ENCODE peak calls at places on chromosome 12, in four cellular contexts. R is HepG2, C is GM12878, W is K562. O is an unnamed sample.
A peak's percentile ranks its signal among the peaks of the same experiment; 100 is the strongest.

GRCh38 chr12:115871714-115872113 is 405.8 kb downstream of the MED13L start:
- DNase-seq in R (peak; percentile 45), C (no peak), W (peak; percentile 33), O (peak; percentile 67)

GRCh38 chr12:45587042-45587441 is 142.5 kb upstream of the ARID2 start:
- DNase-seq in R (no peak), C (no peak), W (no peak), O (no peak)

GRCh38 chr12:67202344-67203012 is 66.7 kb upstream of the CAND1 start:
- DNase-seq in R (no peak), C (peak; percentile 11), W (no peak), O (no peak)

GRCh38 chr12:121786441-121786825 is 7.1 kb downstream of the RHOF start:
- DNase-seq in R (peak; percentile 68), C (no peak), W (no peak), O (no peak)

GRCh38 chr12:22474970-22475720 is 69.2 kb downstream of the C2CD5 start:
- DNase-seq in R (no peak), C (no peak), W (no peak), O (no peak)

GRCh38 chr12:93519859-93520258 is 52.5 kb downstream of the MRPL42 start:
- DNase-seq in R (no peak), C (no peak), W (no peak), O (no peak)

GRCh38 chr12:53694746-53695145 is 18.9 kb upstream of the ATP5MC2 start:
- DNase-seq in R (no peak), C (no peak), W (no peak), O (no peak)

GRCh38 chr12:1465990-1466389 is 128.4 kb downstream of the FBXL14 start:
- DNase-seq in R (no peak), C (no peak), W (no peak), O (no peak)

GRCh38 chr12:78878447-78878846 is 13.9 kb downstream of the SYT1 start:
- DNase-seq in R (no peak), C (no peak), W (no peak), O (no peak)

GRCh38 chr12:103571286-103571685 is 15.8 kb upstream of the STAB2 start:
- DNase-seq in R (peak; percentile 16), C (no peak), W (no peak), O (peak; percentile 21)

GRCh38 chr12:66035289-66035961 is 95.1 kb downstream of the LLPH start:
- DNase-seq in R (peak; percentile 42), C (no peak), W (peak; percentile 34), O (no peak)

GRCh38 chr12:109544955-109545531 is 28.3 kb downstream of the MMAB start:
- DNase-seq in R (no peak), C (no peak), W (no peak), O (no peak)

GRCh38 chr12:26938660-26939185 is 453 bp downstream of the FGFR1OP2 start:
- DNase-seq in R (peak; percentile 35), C (no peak), W (no peak), O (peak; percentile 13)

GRCh38 chr12:59737725-59738463 is 142.1 kb downstream of the SLC16A7 start:
- DNase-seq in R (no peak), C (no peak), W (no peak), O (no peak)

GRCh38 chr12:130965668-130966067 is 12.0 kb downstream of the ADGRD1 start:
- DNase-seq in R (no peak), C (no peak), W (no peak), O (no peak)

GRCh38 chr12:131104464-131105350 is 151.0 kb downstream of the ADGRD1 start:
- DNase-seq in R (peak; percentile 50), C (no peak), W (peak; percentile 89), O (peak; percentile 85)

GRCh38 chr12:52415870-52416750 is 10.0 kb upstream of the KRT82 start:
- DNase-seq in R (no peak), C (no peak), W (no peak), O (no peak)

GRCh38 chr12:26032719-26033241 is 74.3 kb downstream of the RASSF8 start:
- DNase-seq in R (no peak), C (no peak), W (no peak), O (no peak)

GRCh38 chr12:9341260-9341585 is 133.0 kb upstream of the PZP start:
- DNase-seq in R (no peak), C (no peak), W (no peak), O (no peak)

GRCh38 chr12:105462841-105463240 is 132.3 kb downstream of the C12orf75 start:
- DNase-seq in R (no peak), C (no peak), W (no peak), O (no peak)

GRCh38 chr12:105464426-105464825 is 133.9 kb downstream of the C12orf75 start:
- DNase-seq in R (no peak), C (no peak), W (no peak), O (no peak)

GRCh38 chr12:105459760-105460325 is 129.4 kb downstream of the C12orf75 start:
- DNase-seq in R (no peak), C (no peak), W (no peak), O (no peak)

GRCh38 chr12:105462336-105462735 is 131.8 kb downstream of the C12orf75 start:
- DNase-seq in R (no peak), C (no peak), W (no peak), O (no peak)

GRCh38 chr12:105461276-105461975 is 130.9 kb downstream of the C12orf75 start:
- DNase-seq in R (no peak), C (no peak), W (no peak), O (no peak)
- TF ChIP-seq SP1 in R (no peak), C (no peak), W (no peak), O (no peak)

DNA sequence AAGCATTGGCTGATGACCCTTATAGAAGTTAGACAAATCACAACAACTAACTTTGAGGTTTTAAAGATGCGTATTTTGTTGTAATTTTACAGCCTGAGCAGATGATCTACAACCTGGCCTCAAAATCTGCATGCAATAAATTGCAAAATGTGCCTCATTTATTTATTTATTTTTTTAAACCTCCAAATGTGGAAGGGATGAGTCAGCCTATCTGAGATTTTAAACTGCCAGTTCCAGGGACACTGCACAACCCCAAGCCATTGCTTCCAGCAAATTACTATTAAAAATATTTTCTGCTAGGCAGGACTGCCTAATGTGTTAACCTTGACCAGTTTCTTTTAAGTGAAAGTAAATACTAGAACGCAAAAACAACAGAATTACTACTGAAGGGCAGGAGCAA is 96.2 kb upstream of the NAV3 start:
- DNase-seq in R (no peak), C (no peak), W (no peak), O (no peak)
- TF ChIP-seq TARDBP in R (no peak), C (no peak), W (no peak), O (no peak)

DNA sequence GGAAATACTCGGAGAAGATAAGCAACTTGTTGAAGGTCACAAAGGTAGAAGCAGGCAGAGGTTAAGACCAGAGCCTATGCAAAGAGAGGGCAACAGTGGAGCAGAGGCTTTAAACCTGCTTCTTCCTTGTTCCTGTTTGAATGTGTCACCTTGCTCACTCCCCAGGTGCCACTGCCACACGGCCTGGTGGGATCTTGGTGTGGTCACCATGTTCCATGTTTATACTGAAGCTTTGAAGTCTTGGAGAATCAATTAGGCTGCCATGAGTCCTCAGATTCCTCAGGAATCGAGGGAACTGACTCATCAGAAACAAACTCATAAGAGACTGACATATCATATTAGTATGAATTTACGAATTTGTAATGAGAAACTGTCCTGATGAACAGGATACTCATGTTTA is 46.8 kb downstream of the IQSEC3 start:
- DNase-seq in R (no peak), C (no peak), W (no peak), O (no peak)
- TF ChIP-seq BHLHE40 in R (no peak), C (no peak), W (no peak), O (no peak)

GRCh38 chr12:106978035-106978800 is 8.7 kb downstream of the MTERF2 start:
- DNase-seq in R (peak; percentile 31), C (no peak), W (peak; percentile 83), O (no peak)
- TF ChIP-seq SP1 in R (no peak), C (no peak), W (no peak), O (no peak)

GRCh38 chr12:55019784-55020183 is at the start of gene NEUROD4:
- DNase-seq in R (peak; percentile 30), C (no peak), W (peak; percentile 73), O (peak; percentile 71)
- TF ChIP-seq TARDBP in R (no peak), C (no peak), W (no peak), O (no peak)

DNA sequence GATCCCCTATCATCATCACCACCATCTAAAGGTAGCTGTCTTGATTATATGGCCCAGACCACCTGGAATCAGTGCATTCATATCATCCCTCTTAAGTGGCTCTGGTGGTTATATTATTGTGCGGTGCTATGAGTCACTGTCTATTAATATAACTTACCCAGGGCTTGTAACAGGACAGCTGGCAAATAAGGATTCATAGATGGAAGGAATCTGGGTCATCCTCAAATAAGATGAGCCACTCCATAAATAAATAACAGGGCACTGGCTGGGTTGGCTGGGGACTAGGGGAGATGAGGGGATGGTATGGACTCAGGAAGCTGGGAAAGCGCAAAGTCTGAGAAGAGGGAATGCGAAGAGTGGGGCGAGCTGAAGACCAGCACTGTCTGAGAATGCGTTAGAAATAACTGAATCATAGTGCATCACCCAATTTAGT is 216.1 kb downstream of the NUAK1 start:
- DNase-seq in R (no peak), C (no peak), W (no peak), O (no peak)
- TF ChIP-seq BHLHE40 in R (no peak), C (no peak), W (no peak), O (no peak)

O was measured in HEK293T.